ENCODE peak calls at places on chromosomes 16 and 17, in four cellular contexts. One of them, this sample, is unnamed.
A peak's percentile ranks its signal among the peaks of the same experiment; 100 is the strongest.

GRCh38 chr17:17836818-17837379 is at the start of gene SREBF1:
- DNase-seq in trophoblast cell: peak; percentile 11
- DNase-seq in mesenchymal stem cell: peak; percentile 79
- DNase-seq in ACHN: peak; percentile 74
- DNase-seq in this sample: peak; percentile 37

GRCh38 chr16:88516666-88517065 is 53.5 kb upstream of the ZC3H18 start:
- DNase-seq in ACHN: no peak
- DNase-seq in mesenchymal stem cell: no peak
- DNase-seq in trophoblast cell: no peak
- DNase-seq in this sample: no peak

GRCh38 chr17:57988301-57989010 is 402 bp upstream of the VEZF1 start:
- DNase-seq in mesenchymal stem cell: peak; percentile 80
- DNase-seq in trophoblast cell: peak; percentile 51
- DNase-seq in ACHN: peak; percentile 78
- DNase-seq in this sample: no peak

GRCh38 chr17:68822752-68823289 is 132.4 kb downstream of the ABCA8 start:
- DNase-seq in trophoblast cell: no peak
- DNase-seq in mesenchymal stem cell: no peak
- DNase-seq in ACHN: no peak
- DNase-seq in this sample: no peak

GRCh38 chr16:69105501-69106361 is at the start of gene HAS3:
- DNase-seq in mesenchymal stem cell: peak; percentile 46
- DNase-seq in ACHN: peak; percentile 91
- DNase-seq in trophoblast cell: peak; percentile 43
- DNase-seq in this sample: peak; percentile 34

GRCh38 chr17:14580494-14580893 is 279.6 kb downstream of the HS3ST3B1 start:
- DNase-seq in ACHN: no peak
- DNase-seq in mesenchymal stem cell: no peak
- DNase-seq in trophoblast cell: no peak
- DNase-seq in this sample: no peak

GRCh38 chr16:77211880-77212735 is 12.9 kb downstream of the SYCE1L start:
- DNase-seq in trophoblast cell: peak; percentile 54
- DNase-seq in ACHN: peak; percentile 87
- DNase-seq in mesenchymal stem cell: peak; percentile 46
- DNase-seq in this sample: no peak

GRCh38 chr17:602436-602835 is 112.2 kb downstream of the VPS53 start:
- DNase-seq in ACHN: no peak
- DNase-seq in mesenchymal stem cell: peak; percentile 33
- DNase-seq in trophoblast cell: no peak
- DNase-seq in this sample: no peak

GRCh38 chr17:30376621-30377452 is 1.9 kb upstream of the CPD start:
- DNase-seq in mesenchymal stem cell: peak; percentile 89
- DNase-seq in trophoblast cell: no peak
- DNase-seq in ACHN: no peak
- DNase-seq in this sample: peak; percentile 88

GRCh38 chr16:53504665-53505064 is 1.7 kb upstream of the AKTIP start:
- DNase-seq in ACHN: peak; percentile 78
- DNase-seq in mesenchymal stem cell: peak; percentile 32
- DNase-seq in trophoblast cell: peak; percentile 77
- DNase-seq in this sample: no peak

GRCh38 chr17:41538565-41538991 is 10.5 kb upstream of the KRT19 start:
- DNase-seq in trophoblast cell: no peak
- DNase-seq in mesenchymal stem cell: peak; percentile 64
- DNase-seq in ACHN: peak; percentile 74
- DNase-seq in this sample: no peak

GRCh38 chr17:5809580-5810188 is 225.4 kb upstream of the NLRP1 start:
- DNase-seq in trophoblast cell: no peak
- DNase-seq in ACHN: no peak
- DNase-seq in mesenchymal stem cell: no peak
- DNase-seq in this sample: no peak

GRCh38 chr16:67730326-67730725 is 11.2 kb upstream of the GFOD2 start:
- DNase-seq in ACHN: no peak
- DNase-seq in mesenchymal stem cell: no peak
- DNase-seq in trophoblast cell: no peak
- DNase-seq in this sample: no peak

GRCh38 chr17:10881959-10882358 is 44.1 kb upstream of the PIRT start:
- DNase-seq in trophoblast cell: no peak
- DNase-seq in ACHN: no peak
- DNase-seq in mesenchymal stem cell: no peak
- DNase-seq in this sample: no peak

GRCh38 chr17:64492481-64493109 is 4.3 kb downstream of the POLG2 start:
- DNase-seq in mesenchymal stem cell: peak; percentile 53
- DNase-seq in ACHN: peak; percentile 44
- DNase-seq in trophoblast cell: no peak
- DNase-seq in this sample: no peak

GRCh38 chr17:9971991-9972390 is 66.9 kb upstream of the RCVRN start:
- DNase-seq in ACHN: no peak
- DNase-seq in mesenchymal stem cell: peak; percentile 58
- DNase-seq in trophoblast cell: peak; percentile 56
- DNase-seq in this sample: no peak

GRCh38 chr16:19242186-19242585 is 43.3 kb upstream of the CLEC19A start:
- DNase-seq in mesenchymal stem cell: no peak
- DNase-seq in trophoblast cell: peak; percentile 68
- DNase-seq in ACHN: no peak
- DNase-seq in this sample: no peak

GRCh38 chr16:88782454-88783390 is 2.3 kb downstream of the PIEZO1 start:
- DNase-seq in ACHN: peak; percentile 65
- DNase-seq in trophoblast cell: no peak
- DNase-seq in mesenchymal stem cell: peak; percentile 76
- DNase-seq in this sample: no peak

GRCh38 chr16:87412371-87412995 is 20.3 kb downstream of the MAP1LC3B start:
- DNase-seq in trophoblast cell: no peak
- DNase-seq in ACHN: no peak
- DNase-seq in mesenchymal stem cell: no peak
- DNase-seq in this sample: no peak

GRCh38 chr17:34820922-34821321 is 140.3 kb downstream of the CCT6B start:
- DNase-seq in trophoblast cell: no peak
- DNase-seq in mesenchymal stem cell: no peak
- DNase-seq in ACHN: no peak
- DNase-seq in this sample: no peak

GRCh38 chr16:68936729-68937631 is 93.6 kb downstream of the TANGO6 start:
- DNase-seq in trophoblast cell: peak; percentile 35
- DNase-seq in ACHN: no peak
- DNase-seq in mesenchymal stem cell: peak; percentile 6
- DNase-seq in this sample: no peak

GRCh38 chr17:59361916-59362810 is 30.7 kb downstream of the YPEL2 start:
- DNase-seq in trophoblast cell: no peak
- DNase-seq in mesenchymal stem cell: peak; percentile 91
- DNase-seq in ACHN: peak; percentile 34
- DNase-seq in this sample: no peak

GRCh38 chr17:50114849-50115357 is 15.1 kb downstream of the SAMD14 start:
- DNase-seq in trophoblast cell: no peak
- DNase-seq in mesenchymal stem cell: peak; percentile 77
- DNase-seq in ACHN: peak; percentile 79
- DNase-seq in this sample: peak; percentile 77

GRCh38 chr17:62966426-62967110 is 533 bp downstream of the TANC2 start:
- DNase-seq in ACHN: peak; percentile 28
- DNase-seq in mesenchymal stem cell: peak; percentile 47
- DNase-seq in trophoblast cell: no peak
- DNase-seq in this sample: no peak

GRCh38 chr16:15949210-15950166 is at the start of gene ABCC1:
- DNase-seq in mesenchymal stem cell: peak; percentile 41
- DNase-seq in ACHN: peak; percentile 61
- DNase-seq in trophoblast cell: no peak
- DNase-seq in this sample: peak; percentile 60

GRCh38 chr16:88881090-88881580 is 14.7 kb upstream of the PABPN1L start:
- DNase-seq in mesenchymal stem cell: no peak
- DNase-seq in trophoblast cell: no peak
- DNase-seq in ACHN: no peak
- DNase-seq in this sample: no peak

GRCh38 chr17:45936610-45937009 is 42.3 kb downstream of the MAPT start:
- DNase-seq in trophoblast cell: no peak
- DNase-seq in mesenchymal stem cell: no peak
- DNase-seq in ACHN: no peak
- DNase-seq in this sample: no peak

GRCh38 chr17:978110-979093 is 1.2 kb downstream of the NXN start:
- DNase-seq in mesenchymal stem cell: peak; percentile 68
- DNase-seq in trophoblast cell: no peak
- DNase-seq in ACHN: no peak
- DNase-seq in this sample: no peak

GRCh38 chr17:52751051-52751450 is 592.5 kb upstream of the CA10 start:
- DNase-seq in mesenchymal stem cell: no peak
- DNase-seq in trophoblast cell: no peak
- DNase-seq in ACHN: no peak
- DNase-seq in this sample: no peak

GRCh38 chr16:65757064-65757463 is 609.4 kb upstream of the CDH5 start:
- DNase-seq in trophoblast cell: no peak
- DNase-seq in mesenchymal stem cell: no peak
- DNase-seq in ACHN: no peak
- DNase-seq in this sample: no peak

GRCh38 chr16:47612711-47613110 is 151.6 kb downstream of the PHKB start:
- DNase-seq in ACHN: no peak
- DNase-seq in trophoblast cell: no peak
- DNase-seq in mesenchymal stem cell: peak; percentile 21
- DNase-seq in this sample: no peak

GRCh38 chr16:89174055-89174827 is 2.7 kb downstream of the CDH15 start:
- DNase-seq in trophoblast cell: no peak
- DNase-seq in mesenchymal stem cell: no peak
- DNase-seq in ACHN: no peak
- DNase-seq in this sample: no peak

GRCh38 chr16:71537643-71538042 is 11.4 kb downstream of the CHST4 start:
- DNase-seq in mesenchymal stem cell: peak; percentile 24
- DNase-seq in trophoblast cell: peak; percentile 71
- DNase-seq in ACHN: peak; percentile 59
- DNase-seq in this sample: peak; percentile 66

GRCh38 chr17:61391595-61392291 is 7.9 kb upstream of the TBX2 start:
- DNase-seq in trophoblast cell: no peak
- DNase-seq in ACHN: no peak
- DNase-seq in mesenchymal stem cell: no peak
- DNase-seq in this sample: no peak